ENCODE peak calls at places on chromosome 7, in nine cellular contexts. T, M, Z, R, L, I, D, J and Q are unnamed samples.

GRCh38 chr7:50857804-50858203 is 75.1 kb upstream of the GRB10 start:
- DNase-seq in M (no peak), J (no peak), R (no peak), L (no peak), D (no peak), T (no peak), Z (no peak), I (no peak), Q (peak; percentile 85)

GRCh38 chr7:115477193-115477651 is 553.3 kb downstream of the TFEC start:
- DNase-seq in R (no peak), T (peak; percentile 6), L (no peak), M (peak; percentile 9), I (no peak), D (no peak), J (peak; percentile 70), Z (no peak), Q (no peak)

GRCh38 chr7:142030294-142030693 is 34.6 kb downstream of the MGAM start:
- DNase-seq in T (no peak), I (no peak), D (no peak), M (no peak), Z (peak; percentile 47), J (peak; percentile 24), L (no peak), R (no peak), Q (no peak)

GRCh38 chr7:84939888-84940287 is 247.0 kb downstream of the SEMA3D start:
- DNase-seq in J (no peak), D (no peak), T (no peak), R (no peak), M (no peak), I (no peak), L (no peak), Z (no peak), Q (no peak)

GRCh38 chr7:2633538-2634264 is 1.9 kb downstream of the TTYH3 start:
- DNase-seq in M (peak; percentile 91), R (no peak), D (peak; percentile 42), I (peak; percentile 91), J (no peak), L (no peak), T (peak; percentile 63), Z (peak; percentile 61), Q (no peak)

GRCh38 chr7:30705008-30705407 is 22.8 kb upstream of the CRHR2 start:
- DNase-seq in M (no peak), R (no peak), Z (peak; percentile 2), L (no peak), I (no peak), T (no peak), J (no peak), D (no peak), Q (no peak)

GRCh38 chr7:1045727-1046063 is 1.3 kb downstream of the GPR146 start:
- DNase-seq in R (no peak), I (no peak), D (no peak), T (no peak), M (no peak), L (no peak), Z (no peak), J (no peak), Q (no peak)

GRCh38 chr7:29962035-29962434 is 27.6 kb downstream of the SCRN1 start:
- DNase-seq in R (no peak), T (no peak), I (no peak), J (no peak), Z (no peak), D (no peak), L (no peak), M (no peak), Q (no peak)

GRCh38 chr7:95608344-95609173 is 12.2 kb upstream of the PDK4 start:
- DNase-seq in I (peak; percentile 95), T (peak; percentile 82), M (peak; percentile 92), L (peak; percentile 95), Z (peak; percentile 94), R (peak; percentile 83), J (peak; percentile 74), D (peak; percentile 88), Q (no peak)

GRCh38 chr7:34612671-34613070 is 45.3 kb upstream of the NPSR1 start:
- DNase-seq in L (no peak), D (no peak), M (no peak), R (no peak), Z (no peak), T (no peak), I (no peak), J (peak; percentile 34), Q (no peak)

GRCh38 chr7:132993377-132994013 is 88.4 kb downstream of the CHCHD3 start:
- DNase-seq in L (no peak), R (no peak), T (no peak), J (no peak), I (no peak), Z (no peak), D (no peak), M (no peak), Q (no peak)

GRCh38 chr7:2645274-2645868 is 13.6 kb downstream of the TTYH3 start:
- DNase-seq in I (no peak), M (no peak), J (peak; percentile 60), L (no peak), R (no peak), D (no peak), T (no peak), Z (no peak), Q (no peak)

GRCh38 chr7:115600196-115600595 is 430.4 kb downstream of the TFEC start:
- DNase-seq in L (no peak), T (no peak), J (no peak), D (no peak), Z (no peak), R (no peak), M (no peak), I (no peak), Q (no peak)

GRCh38 chr7:81715984-81716588 is 53.8 kb downstream of the HGF start:
- DNase-seq in D (no peak), M (no peak), L (no peak), J (peak; percentile 15), T (no peak), R (no peak), I (no peak), Z (peak; percentile 83), Q (no peak)

GRCh38 chr7:145175366-145175765 is 339.5 kb upstream of the TPK1 start:
- DNase-seq in J (no peak), Z (no peak), M (no peak), T (no peak), I (no peak), R (no peak), L (no peak), D (no peak), Q (no peak)

GRCh38 chr7:145168879-145169278 is 333.0 kb upstream of the TPK1 start:
- DNase-seq in Z (no peak), I (no peak), M (no peak), J (no peak), R (no peak), T (no peak), L (no peak), D (no peak), Q (no peak)

GRCh38 chr7:145168427-145168826 is 332.6 kb upstream of the TPK1 start:
- DNase-seq in M (no peak), I (no peak), D (no peak), T (no peak), Z (no peak), R (no peak), L (no peak), J (no peak), Q (no peak)

DNA sequence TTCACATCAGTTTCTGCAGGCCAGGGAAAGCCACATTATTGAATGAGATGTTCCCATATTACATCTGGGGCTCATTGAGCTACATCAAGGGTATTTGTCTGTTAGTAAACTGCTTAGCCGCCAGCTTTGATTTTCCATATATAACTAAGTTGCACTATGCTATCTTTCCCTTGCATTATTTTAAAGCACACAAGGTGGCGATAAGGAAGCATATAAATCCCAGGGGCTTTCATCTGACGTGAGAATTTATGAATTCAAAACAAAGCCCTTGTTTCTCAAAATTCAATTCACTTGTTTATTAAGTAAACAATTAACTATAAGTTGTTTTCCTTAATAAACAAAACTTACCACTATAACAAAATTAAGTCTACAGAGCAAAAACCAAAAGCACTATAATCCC is 334.1 kb upstream of the TPK1 start:
- DNase-seq in D (no peak), L (no peak), Z (peak; percentile 46), T (no peak), R (no peak), M (no peak), I (no peak), J (peak; percentile 36), Q (no peak)
- TF ChIP-seq CTCF in D (no peak), L (no peak), Z (peak; percentile 61), T (no peak), R (no peak), M (no peak), I (no peak), J (no peak), Q (no peak)

DNA sequence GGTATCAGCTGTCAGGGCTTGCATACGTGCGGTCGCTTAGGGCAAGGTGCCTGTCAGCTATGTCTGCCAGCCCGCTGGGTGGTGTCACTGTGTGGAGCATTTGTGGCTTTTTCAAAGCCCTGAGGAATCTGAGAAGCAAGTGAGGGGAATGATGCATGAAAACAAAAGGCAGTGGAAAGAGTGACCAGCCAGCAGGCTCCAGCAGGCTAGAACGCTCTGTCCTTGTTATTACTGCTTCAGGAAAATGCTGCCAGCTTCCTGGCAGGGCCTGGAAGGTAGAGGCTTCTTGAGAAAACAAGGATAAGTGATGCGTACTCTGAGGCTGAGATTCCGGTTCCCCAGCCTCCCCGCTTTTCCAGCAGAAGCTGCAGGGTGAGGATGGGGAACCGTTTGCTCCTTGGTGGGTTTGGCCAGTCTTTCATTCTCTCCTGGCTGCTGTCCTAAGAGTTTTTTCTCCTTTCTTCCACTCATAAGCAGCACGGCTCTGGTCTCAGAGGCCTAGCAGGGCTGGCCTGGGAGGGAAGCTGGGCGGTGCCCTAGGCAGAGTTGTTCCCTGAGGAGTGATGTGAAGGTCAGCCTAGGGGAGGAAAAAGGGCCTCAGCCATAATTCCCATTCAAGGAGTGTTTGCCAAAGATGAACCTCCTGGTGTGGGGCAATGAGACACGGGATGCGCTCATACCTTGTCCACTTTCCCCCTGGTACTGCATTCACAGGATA is 42.8 kb upstream of the MKLN1 start:
- DNase-seq in I (peak; percentile 91), T (no peak), D (no peak), M (no peak), J (no peak), Z (no peak), L (peak; percentile 43), R (peak; percentile 62), Q (no peak)
- H3K27ac ChIP-seq in I (peak overlapping the region; percentile 83), T (no peak overlapping the region), D (no peak overlapping the region), M (no peak overlapping the region), J (no peak overlapping the region), Z (no peak overlapping the region), L (peak overlapping the region; percentile 50), R (peak overlapping the region; percentile 81), Q (peak overlapping the region; percentile 87)

GRCh38 chr7:122550545-122550944 is 148.4 kb downstream of the RNF133 start:
- DNase-seq in L (no peak), M (no peak), I (no peak), J (peak; percentile 23), Z (peak; percentile 4), T (no peak), R (no peak), D (no peak), Q (no peak)
- TF ChIP-seq CTCF in L (no peak), M (no peak), I (no peak), J (peak; percentile 39), Z (peak; percentile 32), T (no peak), R (no peak), D (no peak), Q (no peak)

DNA sequence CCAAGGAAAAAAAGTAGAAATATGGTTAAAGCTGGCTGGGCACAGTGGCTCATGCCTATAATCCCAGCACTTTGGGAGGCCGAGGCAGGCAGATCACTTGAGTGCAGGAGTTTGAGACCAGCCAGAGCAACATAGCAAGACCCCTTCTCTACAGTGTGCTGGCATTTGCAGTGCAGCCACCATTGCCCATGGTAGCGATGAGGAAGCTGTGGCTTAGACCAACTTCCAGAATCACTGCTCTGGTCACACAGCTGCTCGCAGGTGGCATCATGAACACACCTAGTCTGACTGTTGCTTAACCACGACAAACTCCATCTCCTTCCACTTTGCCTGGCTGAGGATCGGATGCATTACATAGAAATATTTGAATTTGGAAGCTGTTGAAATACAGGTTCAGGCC is 137.1 kb downstream of the CUX1 start:
- DNase-seq in T (no peak), R (no peak), D (no peak), I (no peak), J (no peak), Z (no peak), M (no peak), L (no peak), Q (no peak)
- H3K27ac ChIP-seq in T (peak overlapping the region; percentile 39), R (no peak overlapping the region), D (peak overlapping the region; percentile 95), I (no peak overlapping the region), J (no peak overlapping the region), Z (no peak overlapping the region), M (no peak overlapping the region), L (peak overlapping the region; percentile 90), Q (peak overlapping the region; percentile 85)